ENCODE peak calls at places on chromosomes 1 and 21, in seven cellular contexts. P, N, I, D, Y, C and J are unnamed samples.
A peak's percentile ranks its signal among the peaks of the same experiment; 100 is the strongest.

GRCh38 chr1:19661721-19662228 is 2.9 kb upstream of the HTR6 start:
- DNase-seq in P (peak; percentile 76), N (no peak), I (peak; percentile 13), D (peak; percentile 48), Y (no peak), C (no peak), J (no peak)

GRCh38 chr1:2493218-2493617 is 17.1 kb downstream of the PLCH2 start:
- DNase-seq in P (peak; percentile 32), N (no peak), I (no peak), D (no peak), Y (no peak), C (no peak), J (no peak)

GRCh38 chr21:31346256-31346821 is 2.3 kb upstream of the TIAM1 start:
- DNase-seq in P (no peak), N (no peak), I (no peak), D (no peak), Y (peak; percentile 42), C (no peak), J (no peak)

GRCh38 chr1:68051475-68051874 is 1.0 kb upstream of the DIRAS3 start:
- DNase-seq in P (no peak), N (no peak), I (no peak), D (no peak), Y (peak; percentile 69), C (no peak), J (no peak)

GRCh38 chr1:78177708-78178270 is 132.0 kb downstream of the GIPC2 start:
- DNase-seq in P (no peak), N (no peak), I (no peak), D (no peak), Y (no peak), C (no peak), J (no peak)

GRCh38 chr1:19323987-19324664 is 12.0 kb downstream of the SLC66A1 start:
- DNase-seq in P (no peak), N (no peak), I (no peak), D (no peak), Y (no peak), C (no peak), J (no peak)

GRCh38 chr1:155085504-155086181 is 7.0 kb downstream of the EFNA3 start:
- DNase-seq in P (peak; percentile 85), N (no peak), I (peak; percentile 62), D (peak; percentile 80), Y (no peak), C (peak; percentile 48), J (no peak)

GRCh38 chr21:39103689-39104088 is 79.6 kb downstream of the PSMG1 start:
- DNase-seq in P (no peak), N (no peak), I (no peak), D (no peak), Y (no peak), C (no peak), J (no peak)

GRCh38 chr1:192474080-192474683 is 101.4 kb upstream of the RGS1 start:
- DNase-seq in P (peak; percentile 60), N (no peak), I (no peak), D (peak; percentile 48), Y (no peak), C (peak; percentile 24), J (peak; percentile 56)

GRCh38 chr1:19310720-19311502 is 1.0 kb downstream of the AKR7A2 start:
- DNase-seq in P (no peak), N (no peak), I (no peak), D (peak; percentile 26), Y (no peak), C (peak; percentile 22), J (no peak)

GRCh38 chr1:37006132-37006868 is 28.0 kb downstream of the GRIK3 start:
- DNase-seq in P (no peak), N (no peak), I (no peak), D (no peak), Y (no peak), C (no peak), J (no peak)

GRCh38 chr1:44817771-44818495 is 9.6 kb downstream of the BTBD19 start:
- DNase-seq in P (no peak), N (no peak), I (no peak), D (no peak), Y (no peak), C (no peak), J (no peak)

GRCh38 chr1:23216771-23217420 is 406 bp downstream of the HTR1D start:
- DNase-seq in P (no peak), N (peak; percentile 54), I (peak; percentile 4), D (no peak), Y (no peak), C (no peak), J (no peak)